ENCODE peak calls at places on chromosomes 5 and 9, in nine cellular contexts. One of them, this sample, is unnamed.

GRCh38 chr9:137965177-137965795 is 87.7 kb downstream of the CACNA1B start:
- DNase-seq in stimulated activated CD4-positive, alpha-beta T cell treated with anti-CD3 and anti-CD28 coated beads, Interleukin-12 subunit alpha, Interleukin-12 subunit beta, amount 100 ng/mL, for 4 hours: no peak
- DNase-seq in cardiac fibroblast: no peak
- DNase-seq in NCI-H460: no peak
- DNase-seq in GM13977: no peak
- DNase-seq in AG04450: no peak
- DNase-seq in Jurkat, Clone E6-1: no peak
- DNase-seq in HepG2: no peak
- DNase-seq in ACHN: no peak
- DNase-seq in this sample: no peak

GRCh38 chr9:438961-439768 is 224.5 kb downstream of the DOCK8 start:
- DNase-seq in ACHN: no peak
- DNase-seq in NCI-H460: no peak
- DNase-seq in Jurkat, Clone E6-1: no peak
- DNase-seq in AG04450: no peak
- DNase-seq in stimulated activated CD4-positive, alpha-beta T cell treated with anti-CD3 and anti-CD28 coated beads, Interleukin-12 subunit alpha, Interleukin-12 subunit beta, amount 100 ng/mL, for 4 hours: no peak
- DNase-seq in cardiac fibroblast: peak
- DNase-seq in HepG2: no peak
- DNase-seq in GM13977: no peak
- DNase-seq in this sample: peak

GRCh38 chr9:122475717-122476116 is 2.0 kb downstream of the OR1J1 start:
- DNase-seq in Jurkat, Clone E6-1: no peak
- DNase-seq in AG04450: no peak
- DNase-seq in GM13977: no peak
- DNase-seq in cardiac fibroblast: no peak
- DNase-seq in HepG2: no peak
- DNase-seq in NCI-H460: no peak
- DNase-seq in ACHN: no peak
- DNase-seq in stimulated activated CD4-positive, alpha-beta T cell treated with anti-CD3 and anti-CD28 coated beads, Interleukin-12 subunit alpha, Interleukin-12 subunit beta, amount 100 ng/mL, for 4 hours: no peak
- DNase-seq in this sample: no peak

GRCh38 chr5:131303537-131303936 is 39.7 kb downstream of the CDC42SE2 start:
- DNase-seq in cardiac fibroblast: peak
- DNase-seq in Jurkat, Clone E6-1: no peak
- DNase-seq in GM13977: no peak
- DNase-seq in AG04450: peak
- DNase-seq in ACHN: no peak
- DNase-seq in stimulated activated CD4-positive, alpha-beta T cell treated with anti-CD3 and anti-CD28 coated beads, Interleukin-12 subunit alpha, Interleukin-12 subunit beta, amount 100 ng/mL, for 4 hours: no peak
- DNase-seq in NCI-H460: peak
- DNase-seq in HepG2: no peak
- DNase-seq in this sample: peak

GRCh38 chr5:38072295-38072694 is 186.1 kb upstream of the EGFLAM start:
- DNase-seq in GM13977: no peak
- DNase-seq in ACHN: no peak
- DNase-seq in NCI-H460: no peak
- DNase-seq in HepG2: no peak
- DNase-seq in AG04450: no peak
- DNase-seq in stimulated activated CD4-positive, alpha-beta T cell treated with anti-CD3 and anti-CD28 coated beads, Interleukin-12 subunit alpha, Interleukin-12 subunit beta, amount 100 ng/mL, for 4 hours: no peak
- DNase-seq in cardiac fibroblast: no peak
- DNase-seq in Jurkat, Clone E6-1: no peak
- DNase-seq in this sample: no peak

GRCh38 chr9:2345013-2345412 is 276.6 kb upstream of the VLDLR start:
- DNase-seq in AG04450: no peak
- DNase-seq in Jurkat, Clone E6-1: no peak
- DNase-seq in GM13977: no peak
- DNase-seq in stimulated activated CD4-positive, alpha-beta T cell treated with anti-CD3 and anti-CD28 coated beads, Interleukin-12 subunit alpha, Interleukin-12 subunit beta, amount 100 ng/mL, for 4 hours: no peak
- DNase-seq in ACHN: no peak
- DNase-seq in HepG2: no peak
- DNase-seq in NCI-H460: no peak
- DNase-seq in cardiac fibroblast: no peak
- DNase-seq in this sample: no peak

GRCh38 chr9:34526026-34526425 is 3.2 kb upstream of the ENHO start:
- DNase-seq in AG04450: no peak
- DNase-seq in Jurkat, Clone E6-1: no peak
- DNase-seq in GM13977: no peak
- DNase-seq in HepG2: no peak
- DNase-seq in NCI-H460: no peak
- DNase-seq in ACHN: no peak
- DNase-seq in stimulated activated CD4-positive, alpha-beta T cell treated with anti-CD3 and anti-CD28 coated beads, Interleukin-12 subunit alpha, Interleukin-12 subunit beta, amount 100 ng/mL, for 4 hours: no peak
- DNase-seq in cardiac fibroblast: no peak
- DNase-seq in this sample: no peak

GRCh38 chr5:17157294-17157693 is 60.1 kb upstream of the BASP1 start:
- DNase-seq in stimulated activated CD4-positive, alpha-beta T cell treated with anti-CD3 and anti-CD28 coated beads, Interleukin-12 subunit alpha, Interleukin-12 subunit beta, amount 100 ng/mL, for 4 hours: no peak
- DNase-seq in AG04450: no peak
- DNase-seq in cardiac fibroblast: peak
- DNase-seq in Jurkat, Clone E6-1: no peak
- DNase-seq in NCI-H460: no peak
- DNase-seq in GM13977: no peak
- DNase-seq in ACHN: no peak
- DNase-seq in HepG2: no peak
- DNase-seq in this sample: peak

GRCh38 chr5:58022055-58022454 is 437.8 kb downstream of the PLK2 start:
- DNase-seq in Jurkat, Clone E6-1: no peak
- DNase-seq in ACHN: no peak
- DNase-seq in stimulated activated CD4-positive, alpha-beta T cell treated with anti-CD3 and anti-CD28 coated beads, Interleukin-12 subunit alpha, Interleukin-12 subunit beta, amount 100 ng/mL, for 4 hours: no peak
- DNase-seq in NCI-H460: no peak
- DNase-seq in cardiac fibroblast: no peak
- DNase-seq in AG04450: no peak
- DNase-seq in GM13977: no peak
- DNase-seq in HepG2: no peak
- DNase-seq in this sample: peak

GRCh38 chr5:41508696-41509398 is 1.6 kb downstream of the PLCXD3 start:
- DNase-seq in GM13977: no peak
- DNase-seq in AG04450: no peak
- DNase-seq in Jurkat, Clone E6-1: no peak
- DNase-seq in stimulated activated CD4-positive, alpha-beta T cell treated with anti-CD3 and anti-CD28 coated beads, Interleukin-12 subunit alpha, Interleukin-12 subunit beta, amount 100 ng/mL, for 4 hours: no peak
- DNase-seq in NCI-H460: no peak
- DNase-seq in cardiac fibroblast: no peak
- DNase-seq in HepG2: no peak
- DNase-seq in ACHN: no peak
- DNase-seq in this sample: no peak

GRCh38 chr9:136882109-136882946 is 4.0 kb upstream of the TRAF2 start:
- DNase-seq in stimulated activated CD4-positive, alpha-beta T cell treated with anti-CD3 and anti-CD28 coated beads, Interleukin-12 subunit alpha, Interleukin-12 subunit beta, amount 100 ng/mL, for 4 hours: peak
- DNase-seq in AG04450: peak
- DNase-seq in cardiac fibroblast: peak
- DNase-seq in ACHN: peak
- DNase-seq in Jurkat, Clone E6-1: no peak
- DNase-seq in HepG2: peak
- DNase-seq in GM13977: peak
- DNase-seq in NCI-H460: no peak
- DNase-seq in this sample: peak

GRCh38 chr9:98867434-98868168 is 60.1 kb downstream of the GALNT12 start:
- DNase-seq in AG04450: peak
- DNase-seq in NCI-H460: peak
- DNase-seq in stimulated activated CD4-positive, alpha-beta T cell treated with anti-CD3 and anti-CD28 coated beads, Interleukin-12 subunit alpha, Interleukin-12 subunit beta, amount 100 ng/mL, for 4 hours: no peak
- DNase-seq in Jurkat, Clone E6-1: no peak
- DNase-seq in ACHN: peak
- DNase-seq in GM13977: no peak
- DNase-seq in cardiac fibroblast: peak
- DNase-seq in HepG2: no peak
- DNase-seq in this sample: peak

GRCh38 chr5:107736608-107737007 is 65.9 kb upstream of the EFNA5 start:
- DNase-seq in GM13977: no peak
- DNase-seq in cardiac fibroblast: no peak
- DNase-seq in AG04450: peak
- DNase-seq in HepG2: no peak
- DNase-seq in ACHN: no peak
- DNase-seq in Jurkat, Clone E6-1: no peak
- DNase-seq in stimulated activated CD4-positive, alpha-beta T cell treated with anti-CD3 and anti-CD28 coated beads, Interleukin-12 subunit alpha, Interleukin-12 subunit beta, amount 100 ng/mL, for 4 hours: no peak
- DNase-seq in NCI-H460: no peak
- DNase-seq in this sample: peak

GRCh38 chr9:114266969-114267368 is 55.9 kb upstream of the ORM1 start:
- DNase-seq in GM13977: no peak
- DNase-seq in cardiac fibroblast: peak
- DNase-seq in ACHN: no peak
- DNase-seq in HepG2: no peak
- DNase-seq in NCI-H460: no peak
- DNase-seq in AG04450: no peak
- DNase-seq in stimulated activated CD4-positive, alpha-beta T cell treated with anti-CD3 and anti-CD28 coated beads, Interleukin-12 subunit alpha, Interleukin-12 subunit beta, amount 100 ng/mL, for 4 hours: no peak
- DNase-seq in Jurkat, Clone E6-1: no peak
- DNase-seq in this sample: peak

GRCh38 chr5:19314840-19315239 is 673.2 kb downstream of the CDH18 start:
- DNase-seq in Jurkat, Clone E6-1: no peak
- DNase-seq in NCI-H460: no peak
- DNase-seq in GM13977: no peak
- DNase-seq in HepG2: no peak
- DNase-seq in cardiac fibroblast: no peak
- DNase-seq in AG04450: no peak
- DNase-seq in ACHN: peak
- DNase-seq in stimulated activated CD4-positive, alpha-beta T cell treated with anti-CD3 and anti-CD28 coated beads, Interleukin-12 subunit alpha, Interleukin-12 subunit beta, amount 100 ng/mL, for 4 hours: no peak
- DNase-seq in this sample: peak

GRCh38 chr9:91282292-91282691 is 79.4 kb downstream of the AUH start:
- DNase-seq in HepG2: peak
- DNase-seq in stimulated activated CD4-positive, alpha-beta T cell treated with anti-CD3 and anti-CD28 coated beads, Interleukin-12 subunit alpha, Interleukin-12 subunit beta, amount 100 ng/mL, for 4 hours: no peak
- DNase-seq in Jurkat, Clone E6-1: no peak
- DNase-seq in cardiac fibroblast: peak
- DNase-seq in NCI-H460: no peak
- DNase-seq in AG04450: no peak
- DNase-seq in GM13977: no peak
- DNase-seq in ACHN: no peak
- DNase-seq in this sample: peak

GRCh38 chr5:68415177-68416085 is 199.9 kb downstream of the PIK3R1 start:
- DNase-seq in ACHN: no peak
- DNase-seq in HepG2: no peak
- DNase-seq in Jurkat, Clone E6-1: peak
- DNase-seq in stimulated activated CD4-positive, alpha-beta T cell treated with anti-CD3 and anti-CD28 coated beads, Interleukin-12 subunit alpha, Interleukin-12 subunit beta, amount 100 ng/mL, for 4 hours: no peak
- DNase-seq in NCI-H460: no peak
- DNase-seq in cardiac fibroblast: no peak
- DNase-seq in GM13977: no peak
- DNase-seq in AG04450: no peak
- DNase-seq in this sample: no peak

GRCh38 chr5:150918613-150919012 is 13.8 kb upstream of the ZNF300 start:
- DNase-seq in cardiac fibroblast: peak
- DNase-seq in Jurkat, Clone E6-1: no peak
- DNase-seq in NCI-H460: no peak
- DNase-seq in GM13977: no peak
- DNase-seq in HepG2: no peak
- DNase-seq in stimulated activated CD4-positive, alpha-beta T cell treated with anti-CD3 and anti-CD28 coated beads, Interleukin-12 subunit alpha, Interleukin-12 subunit beta, amount 100 ng/mL, for 4 hours: no peak
- DNase-seq in ACHN: no peak
- DNase-seq in AG04450: no peak
- DNase-seq in this sample: peak

GRCh38 chr5:2752059-2752874 is 790 bp upstream of the IRX2 start:
- DNase-seq in Jurkat, Clone E6-1: no peak
- DNase-seq in ACHN: peak
- DNase-seq in NCI-H460: peak
- DNase-seq in HepG2: no peak
- DNase-seq in cardiac fibroblast: peak
- DNase-seq in AG04450: no peak
- DNase-seq in stimulated activated CD4-positive, alpha-beta T cell treated with anti-CD3 and anti-CD28 coated beads, Interleukin-12 subunit alpha, Interleukin-12 subunit beta, amount 100 ng/mL, for 4 hours: no peak
- DNase-seq in GM13977: no peak
- DNase-seq in this sample: no peak

GRCh38 chr9:3698531-3698930 is 172.7 kb upstream of the RFX3 start:
- DNase-seq in stimulated activated CD4-positive, alpha-beta T cell treated with anti-CD3 and anti-CD28 coated beads, Interleukin-12 subunit alpha, Interleukin-12 subunit beta, amount 100 ng/mL, for 4 hours: no peak
- DNase-seq in Jurkat, Clone E6-1: no peak
- DNase-seq in AG04450: no peak
- DNase-seq in HepG2: no peak
- DNase-seq in GM13977: no peak
- DNase-seq in ACHN: no peak
- DNase-seq in NCI-H460: no peak
- DNase-seq in cardiac fibroblast: no peak
- DNase-seq in this sample: no peak

GRCh38 chr5:76742586-76742985 is 26.7 kb downstream of the F2R start:
- DNase-seq in HepG2: no peak
- DNase-seq in GM13977: no peak
- DNase-seq in ACHN: no peak
- DNase-seq in Jurkat, Clone E6-1: no peak
- DNase-seq in stimulated activated CD4-positive, alpha-beta T cell treated with anti-CD3 and anti-CD28 coated beads, Interleukin-12 subunit alpha, Interleukin-12 subunit beta, amount 100 ng/mL, for 4 hours: no peak
- DNase-seq in NCI-H460: no peak
- DNase-seq in cardiac fibroblast: peak
- DNase-seq in AG04450: peak
- DNase-seq in this sample: peak

GRCh38 chr5:172669808-172670402 is 28.8 kb downstream of the NEURL1B start:
- DNase-seq in stimulated activated CD4-positive, alpha-beta T cell treated with anti-CD3 and anti-CD28 coated beads, Interleukin-12 subunit alpha, Interleukin-12 subunit beta, amount 100 ng/mL, for 4 hours: no peak
- DNase-seq in HepG2: no peak
- DNase-seq in NCI-H460: no peak
- DNase-seq in ACHN: no peak
- DNase-seq in cardiac fibroblast: no peak
- DNase-seq in Jurkat, Clone E6-1: no peak
- DNase-seq in AG04450: no peak
- DNase-seq in GM13977: no peak
- DNase-seq in this sample: no peak

This sample was measured in iris pigment epithelial cell.